ENCODE peak calls at places on chromosomes 16 and 17, in seven cellular contexts. D is lower leg skin, U is fibroblast of the aortic adventitia, S is gastrocnemius medialis, O is ovary, K is fibroblast of lung, Z is HFFc6. V is an unnamed sample.

GRCh38 chr17:7849185-7850117 is 5.4 kb upstream of the TMEM88 start:
- DNase-seq in D (peak), U (no peak), S (no peak), O (peak), K (no peak), Z (no peak), V (no peak)

GRCh38 chr16:49643429-49644142 is 212.3 kb downstream of the ZNF423 start:
- DNase-seq in D (no peak), U (peak), S (no peak), O (no peak), K (peak), Z (peak), V (no peak)

GRCh38 chr17:44972953-44973352 is 4.8 kb upstream of the C1QL1 start:
- DNase-seq in D (no peak), U (peak), S (no peak), O (no peak), K (peak), Z (peak), V (no peak)

GRCh38 chr17:42673885-42674754 is 2.7 kb downstream of the PLEKHH3 start:
- DNase-seq in D (no peak), U (peak), S (no peak), O (peak), K (peak), Z (no peak), V (no peak)

GRCh38 chr17:77696151-77696719 is 262.3 kb upstream of the TNRC6C start:
- DNase-seq in D (no peak), U (no peak), S (no peak), O (no peak), K (no peak), Z (no peak), V (no peak)

GRCh38 chr16:8718753-8719386 is 44.5 kb downstream of the ABAT start:
- DNase-seq in D (no peak), U (no peak), S (no peak), O (no peak), K (no peak), Z (no peak), V (no peak)

GRCh38 chr17:42010898-42011516 is 6.2 kb downstream of the DNAJC7 start:
- DNase-seq in D (no peak), U (peak), S (no peak), O (no peak), K (peak), Z (peak), V (no peak)

GRCh38 chr17:42751628-42752027 is 6.8 kb upstream of the EZH1 start:
- DNase-seq in D (no peak), U (peak), S (no peak), O (no peak), K (no peak), Z (no peak), V (no peak)

GRCh38 chr17:58273453-58274104 is 7.2 kb downstream of the MPO start:
- DNase-seq in D (no peak), U (no peak), S (no peak), O (no peak), K (no peak), Z (no peak), V (no peak)

GRCh38 chr17:9239260-9239820 is 218.0 kb downstream of the NTN1 start:
- DNase-seq in D (no peak), U (no peak), S (no peak), O (no peak), K (no peak), Z (no peak), V (no peak)

GRCh38 chr16:85148959-85149358 is 36.7 kb upstream of the CIBAR2 start:
- DNase-seq in D (no peak), U (peak), S (peak), O (no peak), K (no peak), Z (peak), V (no peak)

GRCh38 chr17:7260601-7261376 is 1.5 kb downstream of the CLDN7 start:
- DNase-seq in D (no peak), U (no peak), S (no peak), O (no peak), K (no peak), Z (no peak), V (no peak)

GRCh38 chr17:47703191-47703591 is 9.2 kb downstream of the TBKBP1 start:
- DNase-seq in D (no peak), U (no peak), S (no peak), O (peak), K (no peak), Z (no peak), V (peak)

GRCh38 chr17:44221072-44221861 is 1.8 kb upstream of the UBTF start:
- DNase-seq in D (peak), U (peak), S (peak), O (peak), K (peak), Z (peak), V (no peak)

DNA sequence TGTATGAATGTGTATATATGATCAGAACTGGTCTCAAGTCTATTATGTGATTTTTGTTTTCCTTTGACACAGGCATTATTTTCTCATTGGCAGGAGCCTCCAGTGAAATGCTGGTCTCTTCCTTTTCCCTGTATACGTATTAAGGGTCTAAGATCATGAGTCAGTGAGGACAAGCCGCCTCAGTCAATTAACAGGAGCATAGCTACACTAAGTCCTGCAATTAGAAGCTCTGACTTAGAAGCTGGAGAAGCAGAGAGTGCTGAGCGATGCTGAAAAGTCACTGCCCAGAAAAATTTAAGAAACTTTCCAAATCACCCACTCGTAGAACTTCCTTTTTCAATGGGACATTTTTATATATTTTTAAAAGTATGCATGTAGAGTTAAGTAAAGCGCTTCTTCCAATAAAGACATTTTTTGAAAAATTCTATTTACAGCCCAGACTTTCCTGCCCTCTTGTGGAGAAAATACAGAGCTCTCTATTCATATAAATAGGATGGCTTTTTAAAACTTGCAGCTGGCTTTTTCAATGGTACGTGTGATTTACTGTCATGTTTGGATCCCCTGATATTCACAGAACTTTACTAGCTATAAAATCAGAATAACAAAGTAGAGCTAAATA is 70.1 kb upstream of the PSMD7 start:
- DNase-seq in D (no peak), U (peak), S (no peak), O (no peak), K (peak), Z (peak), V (no peak)
- TF ChIP-seq CTCF in D (no peak), U (peak), S (no peak), O (no peak), K (peak), Z (peak), V (no peak)

GRCh38 chr17:34626141-34626681 is 46.8 kb downstream of the TMEM132E start:
- DNase-seq in D (no peak), U (no peak), S (no peak), O (no peak), K (no peak), Z (no peak), V (no peak)

GRCh38 chr17:34622862-34623261 is 43.5 kb downstream of the TMEM132E start:
- DNase-seq in D (no peak), U (no peak), S (no peak), O (no peak), K (no peak), Z (no peak), V (no peak)

GRCh38 chr17:34624767-34625389 is 45.5 kb downstream of the TMEM132E start:
- DNase-seq in D (no peak), U (no peak), S (no peak), O (no peak), K (no peak), Z (no peak), V (no peak)

GRCh38 chr17:34620458-34620857 is 41.1 kb downstream of the TMEM132E start:
- DNase-seq in D (no peak), U (no peak), S (no peak), O (no peak), K (no peak), Z (no peak), V (no peak)

DNA sequence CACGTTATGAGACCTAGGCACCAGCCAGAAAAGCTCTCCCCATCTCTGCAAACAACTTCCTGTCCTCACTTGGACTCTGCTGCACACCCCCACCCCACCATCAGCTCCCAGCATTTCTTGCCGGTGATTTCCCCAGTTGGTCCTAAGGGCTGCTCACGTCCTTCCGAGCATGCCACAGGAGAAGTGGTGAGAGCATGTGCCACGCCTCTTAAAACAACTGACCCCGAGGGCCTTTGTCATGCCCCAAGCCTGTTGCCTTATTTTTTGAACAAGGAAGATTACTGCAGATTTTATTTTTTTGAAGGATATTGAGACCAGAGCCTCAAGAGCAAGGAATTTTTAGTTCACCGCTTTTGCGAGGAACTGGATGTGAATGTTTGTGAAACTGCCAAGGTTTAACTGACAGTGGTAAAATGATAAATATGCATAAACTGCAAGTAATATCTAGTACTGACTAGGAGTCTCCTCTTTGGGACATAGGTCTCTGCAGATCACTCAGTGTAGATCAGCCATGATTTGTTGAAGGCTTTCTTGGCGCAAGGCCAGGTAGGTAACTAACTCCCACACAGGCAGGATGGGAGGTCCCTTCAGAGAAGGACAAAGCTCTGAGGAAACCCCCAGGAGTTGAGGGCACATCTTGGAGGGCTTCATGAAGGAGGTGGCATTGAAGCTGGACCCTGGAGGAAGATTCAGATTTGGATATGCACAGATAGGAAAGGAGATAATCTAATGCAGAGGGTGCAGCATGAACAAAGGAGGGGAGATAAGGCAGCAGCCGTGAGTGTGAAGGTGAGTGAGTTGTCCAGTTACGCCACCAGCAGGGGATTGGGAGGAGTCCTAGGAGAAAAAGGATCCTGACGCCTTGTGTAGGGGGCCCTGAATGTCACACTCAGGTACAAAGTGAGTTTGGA is 44.7 kb downstream of the TMEM132E start:
- DNase-seq in D (no peak), U (no peak), S (no peak), O (no peak), K (no peak), Z (no peak), V (no peak)
- TF ChIP-seq CTCF in D (no peak), U (no peak), S (no peak), O (no peak), K (no peak), Z (no peak), V (no peak)

GRCh38 chr16:585351-585750 is 4.5 kb upstream of the RAB40C start:
- DNase-seq in D (no peak), U (no peak), S (no peak), O (no peak), K (no peak), Z (no peak), V (no peak)
- TF ChIP-seq CTCF in D (no peak), U (no peak), S (no peak), O (no peak), K (no peak), Z (peak), V (no peak)

GRCh38 chr16:69564845-69565610 is 738 bp upstream of the NFAT5 start:
- DNase-seq in D (no peak), U (peak), S (no peak), O (no peak), K (peak), Z (no peak), V (no peak)

GRCh38 chr16:69565611-69566436 is at the start of gene NFAT5:
- DNase-seq in D (peak), U (peak), S (peak), O (peak), K (peak), Z (peak), V (peak)

GRCh38 chr16:69566437-69567030 is 768 bp downstream of the NFAT5 start:
- DNase-seq in D (peak), U (peak), S (peak), O (peak), K (peak), Z (peak), V (peak)

GRCh38 chr16:69563605-69564580 is 1.9 kb upstream of the NFAT5 start:
- DNase-seq in D (no peak), U (peak), S (no peak), O (no peak), K (peak), Z (peak), V (peak)

DNA sequence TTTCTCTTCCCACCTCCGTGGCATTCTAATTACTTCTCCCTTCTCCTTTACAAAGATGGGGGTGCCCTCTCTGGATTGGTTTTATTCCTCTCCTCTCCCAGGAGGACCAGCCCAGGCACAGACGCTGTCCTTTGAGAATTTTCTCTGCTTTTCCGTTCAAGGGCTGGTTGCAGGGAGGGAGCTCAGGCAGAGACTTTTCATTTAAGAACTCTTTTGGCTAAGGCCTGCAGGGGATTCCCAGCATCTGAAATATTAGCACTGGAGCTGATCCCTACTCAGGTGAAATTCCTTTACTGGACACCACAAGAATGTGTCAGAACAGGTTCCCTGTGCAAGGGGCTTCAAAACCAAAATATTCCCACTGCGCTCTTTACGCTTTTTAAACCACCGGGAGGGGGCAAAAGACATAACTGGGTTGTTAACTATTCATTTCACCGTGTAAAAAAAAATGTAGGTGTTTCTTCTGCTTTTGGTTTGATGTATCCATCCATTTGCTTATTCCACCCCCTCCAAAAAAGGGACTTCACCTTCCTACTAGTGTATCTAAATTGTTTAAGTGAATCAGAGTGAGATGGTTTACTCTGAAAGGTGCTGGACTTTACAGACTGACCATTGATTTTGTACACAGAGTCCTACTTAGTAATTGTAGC is 1.4 kb downstream of the NFAT5 start:
- DNase-seq in D (no peak), U (peak), S (no peak), O (no peak), K (no peak), Z (no peak), V (no peak)
- TF ChIP-seq CTCF in D (no peak), U (peak), S (no peak), O (no peak), K (peak), Z (peak), V (no peak)

GRCh38 chr16:29009838-29010166 is 24.9 kb downstream of the LAT start:
- DNase-seq in D (no peak), U (no peak), S (no peak), O (no peak), K (no peak), Z (no peak), V (no peak)

GRCh38 chr16:29009050-29009837 is 24.4 kb downstream of the LAT start:
- DNase-seq in D (no peak), U (no peak), S (no peak), O (no peak), K (no peak), Z (no peak), V (no peak)

GRCh38 chr16:29012913-29013641 is 28.2 kb downstream of the LAT start:
- DNase-seq in D (no peak), U (no peak), S (no peak), O (no peak), K (peak), Z (no peak), V (no peak)

GRCh38 chr16:29011851-29012250 is 27.0 kb downstream of the LAT start:
- DNase-seq in D (no peak), U (no peak), S (no peak), O (no peak), K (no peak), Z (no peak), V (no peak)

GRCh38 chr16:29011112-29011511 is 26.3 kb downstream of the LAT start:
- DNase-seq in D (no peak), U (no peak), S (no peak), O (no peak), K (no peak), Z (no peak), V (no peak)
- TF ChIP-seq CTCF in D (no peak), U (no peak), S (no peak), O (no peak), K (no peak), Z (no peak), V (no peak)

GRCh38 chr17:39665642-39666221 is 583 bp downstream of the TCAP start:
- DNase-seq in D (no peak), U (no peak), S (peak), O (no peak), K (no peak), Z (no peak), V (no peak)
- TF ChIP-seq CTCF in D (no peak), U (no peak), S (peak), O (no peak), K (no peak), Z (peak), V (no peak)

GRCh38 chr16:30650369-30651123 is at the start of gene PRR14:
- DNase-seq in D (peak), U (peak), S (peak), O (peak), K (peak), Z (peak), V (peak)
- TF ChIP-seq CTCF in D (no peak), U (peak), S (peak), O (peak), K (no peak), Z (peak), V (no peak)